ENCODE peak calls at places on chromosome 10, in six cellular contexts. One of them, this sample, is unnamed.

GRCh38 chr10:37473906-37474305 is 348.5 kb downstream of the ANKRD30A start:
- DNase-seq in hepatocyte: no peak
- DNase-seq in cardiac fibroblast: no peak
- DNase-seq in colonic mucosa: no peak
- DNase-seq in bronchial epithelial cell: no peak
- DNase-seq in spleen: no peak
- DNase-seq in this sample: no peak

GRCh38 chr10:81403451-81403850 is 471.5 kb upstream of the NRG3 start:
- DNase-seq in hepatocyte: no peak
- DNase-seq in cardiac fibroblast: no peak
- DNase-seq in colonic mucosa: no peak
- DNase-seq in bronchial epithelial cell: no peak
- DNase-seq in spleen: no peak
- DNase-seq in this sample: no peak

GRCh38 chr10:21368728-21369425 is 156.6 kb downstream of the SKIDA1 start:
- DNase-seq in hepatocyte: no peak
- DNase-seq in cardiac fibroblast: peak
- DNase-seq in colonic mucosa: no peak
- DNase-seq in bronchial epithelial cell: peak
- DNase-seq in spleen: no peak
- DNase-seq in this sample: peak

GRCh38 chr10:22086730-22087364 is 83.3 kb upstream of the DNAJC1 start:
- DNase-seq in hepatocyte: peak
- DNase-seq in cardiac fibroblast: peak
- DNase-seq in colonic mucosa: peak
- DNase-seq in bronchial epithelial cell: peak
- DNase-seq in spleen: no peak
- DNase-seq in this sample: peak

GRCh38 chr10:120392671-120393079 is 64.4 kb upstream of the PLPP4 start:
- DNase-seq in hepatocyte: no peak
- DNase-seq in cardiac fibroblast: no peak
- DNase-seq in colonic mucosa: no peak
- DNase-seq in bronchial epithelial cell: no peak
- DNase-seq in spleen: no peak
- DNase-seq in this sample: no peak

GRCh38 chr10:13449296-13449695 is 79.5 kb downstream of the BEND7 start:
- DNase-seq in hepatocyte: no peak
- DNase-seq in cardiac fibroblast: peak
- DNase-seq in colonic mucosa: no peak
- DNase-seq in bronchial epithelial cell: peak
- DNase-seq in spleen: no peak
- DNase-seq in this sample: no peak

GRCh38 chr10:114631090-114631677 is 26.9 kb downstream of the ABLIM1 start:
- DNase-seq in hepatocyte: no peak
- DNase-seq in cardiac fibroblast: no peak
- DNase-seq in colonic mucosa: no peak
- DNase-seq in bronchial epithelial cell: peak
- DNase-seq in spleen: no peak
- DNase-seq in this sample: no peak

GRCh38 chr10:114492351-114493037 is 88.2 kb upstream of the AFAP1L2 start:
- DNase-seq in hepatocyte: no peak
- DNase-seq in cardiac fibroblast: no peak
- DNase-seq in colonic mucosa: no peak
- DNase-seq in bronchial epithelial cell: peak
- DNase-seq in spleen: no peak
- DNase-seq in this sample: no peak

GRCh38 chr10:100570518-100570865 is 34.7 kb downstream of the HIF1AN start:
- DNase-seq in hepatocyte: no peak
- DNase-seq in cardiac fibroblast: no peak
- DNase-seq in colonic mucosa: no peak
- DNase-seq in bronchial epithelial cell: no peak
- DNase-seq in spleen: no peak
- DNase-seq in this sample: no peak

GRCh38 chr10:58653139-58653538 is 140.5 kb downstream of the BICC1 start:
- DNase-seq in hepatocyte: no peak
- DNase-seq in cardiac fibroblast: peak
- DNase-seq in colonic mucosa: no peak
- DNase-seq in bronchial epithelial cell: no peak
- DNase-seq in spleen: no peak
- DNase-seq in this sample: no peak

GRCh38 chr10:317219-317868 is 182.1 kb downstream of the ZMYND11 start:
- DNase-seq in hepatocyte: no peak
- DNase-seq in cardiac fibroblast: peak
- DNase-seq in colonic mucosa: peak
- DNase-seq in bronchial epithelial cell: no peak
- DNase-seq in spleen: peak
- DNase-seq in this sample: no peak

DNA sequence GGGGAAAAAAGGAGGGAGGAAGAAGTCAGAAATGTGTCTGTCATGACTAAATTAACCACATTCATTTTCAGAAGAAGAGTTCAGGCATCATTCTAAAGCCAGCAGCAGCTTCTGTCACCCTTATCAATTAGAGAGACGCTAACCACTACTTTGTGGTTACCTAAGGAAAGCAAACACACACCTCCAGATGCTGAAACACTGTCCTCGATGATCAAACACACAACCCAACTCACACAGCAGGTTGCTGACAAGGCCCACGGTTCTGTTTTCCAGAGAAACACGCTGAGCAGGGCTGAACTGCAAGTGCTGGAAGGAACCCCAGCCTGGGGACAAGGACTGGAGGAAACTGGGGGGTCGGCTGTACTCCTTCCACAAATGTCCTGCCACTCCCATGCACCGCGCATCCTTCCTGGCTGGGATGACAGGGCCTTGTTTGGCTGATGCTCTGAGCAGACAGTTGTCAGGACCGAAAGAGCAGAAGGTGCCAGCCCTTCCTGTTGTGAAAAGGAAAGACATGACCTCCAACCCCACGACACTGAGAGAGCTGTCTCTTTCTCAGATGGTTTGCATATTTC is 36.6 kb downstream of the PRKCQ start:
- DNase-seq in hepatocyte: no peak
- DNase-seq in cardiac fibroblast: no peak
- DNase-seq in colonic mucosa: no peak
- DNase-seq in bronchial epithelial cell: no peak
- DNase-seq in spleen: no peak
- DNase-seq in this sample: no peak
- TF ChIP-seq CTCF in hepatocyte: no peak
- TF ChIP-seq CTCF in cardiac fibroblast: no peak
- TF ChIP-seq CTCF in colonic mucosa: no peak
- TF ChIP-seq CTCF in bronchial epithelial cell: no peak
- TF ChIP-seq CTCF in spleen: no peak
- TF ChIP-seq CTCF in this sample: no peak

GRCh38 chr10:18140957-18141888 is 999 bp downstream of the CACNB2 start:
- DNase-seq in hepatocyte: no peak
- DNase-seq in cardiac fibroblast: no peak
- DNase-seq in colonic mucosa: peak
- DNase-seq in bronchial epithelial cell: peak
- DNase-seq in spleen: no peak
- DNase-seq in this sample: no peak
- H3K4me3 ChIP-seq in hepatocyte: peak
- H3K4me3 ChIP-seq in cardiac fibroblast: peak
- H3K4me3 ChIP-seq in colonic mucosa: peak
- H3K4me3 ChIP-seq in bronchial epithelial cell: peak
- H3K4me3 ChIP-seq in spleen: peak
- H3K4me3 ChIP-seq in this sample: peak

GRCh38 chr10:86291616-86292340 is 74.8 kb downstream of the GRID1 start:
- DNase-seq in hepatocyte: no peak
- DNase-seq in cardiac fibroblast: no peak
- DNase-seq in colonic mucosa: peak
- DNase-seq in bronchial epithelial cell: no peak
- DNase-seq in spleen: peak
- DNase-seq in this sample: no peak
- TF ChIP-seq CTCF in hepatocyte: no peak
- TF ChIP-seq CTCF in cardiac fibroblast: no peak
- TF ChIP-seq CTCF in colonic mucosa: no peak
- TF ChIP-seq CTCF in bronchial epithelial cell: no peak
- TF ChIP-seq CTCF in spleen: no peak
- TF ChIP-seq CTCF in this sample: no peak

GRCh38 chr10:132066186-132066585 is 440 bp downstream of the JAKMIP3 start:
- DNase-seq in hepatocyte: no peak
- DNase-seq in cardiac fibroblast: no peak
- DNase-seq in colonic mucosa: no peak
- DNase-seq in bronchial epithelial cell: no peak
- DNase-seq in spleen: no peak
- DNase-seq in this sample: peak
- H3K4me3 ChIP-seq in hepatocyte: peak
- H3K4me3 ChIP-seq in cardiac fibroblast: peak
- H3K4me3 ChIP-seq in colonic mucosa: peak
- H3K4me3 ChIP-seq in bronchial epithelial cell: peak
- H3K4me3 ChIP-seq in spleen: peak
- H3K4me3 ChIP-seq in this sample: peak

GRCh38 chr10:7526017-7526400 is 115.2 kb upstream of the SFMBT2 start:
- DNase-seq in hepatocyte: no peak
- DNase-seq in cardiac fibroblast: no peak
- DNase-seq in colonic mucosa: no peak
- DNase-seq in bronchial epithelial cell: no peak
- DNase-seq in spleen: no peak
- DNase-seq in this sample: no peak

GRCh38 chr10:7520496-7521485 is 110.0 kb upstream of the SFMBT2 start:
- DNase-seq in hepatocyte: no peak
- DNase-seq in cardiac fibroblast: no peak
- DNase-seq in colonic mucosa: no peak
- DNase-seq in bronchial epithelial cell: no peak
- DNase-seq in spleen: no peak
- DNase-seq in this sample: no peak

GRCh38 chr10:7527468-7527867 is 116.6 kb upstream of the SFMBT2 start:
- DNase-seq in hepatocyte: no peak
- DNase-seq in cardiac fibroblast: no peak
- DNase-seq in colonic mucosa: no peak
- DNase-seq in bronchial epithelial cell: no peak
- DNase-seq in spleen: no peak
- DNase-seq in this sample: no peak

GRCh38 chr10:7525314-7526016 is 114.6 kb upstream of the SFMBT2 start:
- DNase-seq in hepatocyte: peak
- DNase-seq in cardiac fibroblast: peak
- DNase-seq in colonic mucosa: peak
- DNase-seq in bronchial epithelial cell: peak
- DNase-seq in spleen: no peak
- DNase-seq in this sample: peak

DNA sequence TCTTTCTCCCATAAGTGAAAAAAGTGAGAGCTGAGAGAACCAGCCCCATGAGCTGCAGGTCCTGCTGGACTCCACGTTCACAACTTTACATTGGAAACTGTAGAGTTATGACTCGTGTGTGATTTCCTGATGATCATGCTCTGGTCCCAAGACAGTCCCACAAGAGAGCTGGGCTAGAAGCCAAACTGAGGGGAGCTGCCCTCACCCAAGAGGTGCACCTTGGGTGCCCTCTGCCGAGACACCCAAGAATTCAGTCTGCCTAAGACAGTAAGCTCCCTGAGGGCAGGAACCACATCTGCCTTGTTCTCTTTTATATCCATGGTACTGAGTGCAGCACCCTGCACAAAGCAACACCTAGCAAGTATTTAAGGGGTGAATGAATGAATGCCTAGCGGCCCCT is 112.8 kb upstream of the SFMBT2 start:
- DNase-seq in hepatocyte: no peak
- DNase-seq in cardiac fibroblast: no peak
- DNase-seq in colonic mucosa: no peak
- DNase-seq in bronchial epithelial cell: no peak
- DNase-seq in spleen: no peak
- DNase-seq in this sample: no peak
- TF ChIP-seq CTCF in hepatocyte: no peak
- TF ChIP-seq CTCF in cardiac fibroblast: no peak
- TF ChIP-seq CTCF in colonic mucosa: no peak
- TF ChIP-seq CTCF in bronchial epithelial cell: no peak
- TF ChIP-seq CTCF in spleen: no peak
- TF ChIP-seq CTCF in this sample: no peak

GRCh38 chr10:33334170-33334838 is at the start of gene NRP1:
- DNase-seq in hepatocyte: peak
- DNase-seq in cardiac fibroblast: no peak
- DNase-seq in colonic mucosa: peak
- DNase-seq in bronchial epithelial cell: no peak
- DNase-seq in spleen: peak
- DNase-seq in this sample: peak

GRCh38 chr10:33331020-33331557 is 3.4 kb downstream of the NRP1 start:
- DNase-seq in hepatocyte: no peak
- DNase-seq in cardiac fibroblast: no peak
- DNase-seq in colonic mucosa: no peak
- DNase-seq in bronchial epithelial cell: no peak
- DNase-seq in spleen: no peak
- DNase-seq in this sample: no peak

GRCh38 chr10:33333260-33334169 is 952 bp downstream of the NRP1 start:
- DNase-seq in hepatocyte: no peak
- DNase-seq in cardiac fibroblast: peak
- DNase-seq in colonic mucosa: peak
- DNase-seq in bronchial epithelial cell: peak
- DNase-seq in spleen: no peak
- DNase-seq in this sample: peak

GRCh38 chr10:33330543-33331019 is 3.9 kb downstream of the NRP1 start:
- DNase-seq in hepatocyte: peak
- DNase-seq in cardiac fibroblast: peak
- DNase-seq in colonic mucosa: peak
- DNase-seq in bronchial epithelial cell: peak
- DNase-seq in spleen: peak
- DNase-seq in this sample: peak

GRCh38 chr10:33332183-33333031 is 2.1 kb downstream of the NRP1 start:
- DNase-seq in hepatocyte: no peak
- DNase-seq in cardiac fibroblast: peak
- DNase-seq in colonic mucosa: no peak
- DNase-seq in bronchial epithelial cell: no peak
- DNase-seq in spleen: no peak
- DNase-seq in this sample: no peak
- H3K4me3 ChIP-seq in hepatocyte: peak
- H3K4me3 ChIP-seq in cardiac fibroblast: peak
- H3K4me3 ChIP-seq in colonic mucosa: peak
- H3K4me3 ChIP-seq in bronchial epithelial cell: peak
- H3K4me3 ChIP-seq in spleen: peak
- H3K4me3 ChIP-seq in this sample: peak

This sample was measured in brain microvascular endothelial cell.